ENCODE peak calls at places on chromosome 16, in five cellular contexts. One of them, this sample, is unnamed.

GRCh38 chr16:58085171-58085570 is 44.0 kb downstream of the CFAP20 start:
- DNase-seq in GM23248: no peak
- DNase-seq in adrenal gland: no peak
- DNase-seq in heart right ventricle: no peak
- DNase-seq in PC-9: no peak
- DNase-seq in this sample: no peak

GRCh38 chr16:58684001-58684353 is 593 bp downstream of the SLC38A7 start:
- DNase-seq in GM23248: peak
- DNase-seq in adrenal gland: peak
- DNase-seq in heart right ventricle: no peak
- DNase-seq in PC-9: peak
- DNase-seq in this sample: no peak

GRCh38 chr16:54672500-54672899 is 258.2 kb upstream of the IRX5 start:
- DNase-seq in GM23248: no peak
- DNase-seq in adrenal gland: no peak
- DNase-seq in heart right ventricle: no peak
- DNase-seq in PC-9: no peak
- DNase-seq in this sample: no peak

GRCh38 chr16:50165473-50165872 is 12.4 kb downstream of the TENT4B start:
- DNase-seq in GM23248: no peak
- DNase-seq in adrenal gland: no peak
- DNase-seq in heart right ventricle: no peak
- DNase-seq in PC-9: no peak
- DNase-seq in this sample: no peak

GRCh38 chr16:57279780-57280638 is 4.5 kb downstream of the PLLP start:
- DNase-seq in GM23248: no peak
- DNase-seq in adrenal gland: no peak
- DNase-seq in heart right ventricle: no peak
- DNase-seq in PC-9: peak
- DNase-seq in this sample: peak

GRCh38 chr16:10760863-10761262 is 17.2 kb downstream of the NUBP1 start:
- DNase-seq in GM23248: no peak
- DNase-seq in adrenal gland: no peak
- DNase-seq in heart right ventricle: no peak
- DNase-seq in PC-9: no peak
- DNase-seq in this sample: no peak

GRCh38 chr16:86965331-86965730 is 351.9 kb downstream of the C16orf95 start:
- DNase-seq in GM23248: no peak
- DNase-seq in adrenal gland: no peak
- DNase-seq in heart right ventricle: no peak
- DNase-seq in PC-9: no peak
- DNase-seq in this sample: no peak

GRCh38 chr16:50160495-50161164 is 7.5 kb downstream of the TENT4B start:
- DNase-seq in GM23248: peak
- DNase-seq in adrenal gland: no peak
- DNase-seq in heart right ventricle: no peak
- DNase-seq in PC-9: no peak
- DNase-seq in this sample: no peak

GRCh38 chr16:79053577-79053976 is 547.0 kb downstream of the MAF start:
- DNase-seq in GM23248: no peak
- DNase-seq in adrenal gland: no peak
- DNase-seq in heart right ventricle: no peak
- DNase-seq in PC-9: no peak
- DNase-seq in this sample: no peak

GRCh38 chr16:51540259-51540658 is 389.2 kb upstream of the SALL1 start:
- DNase-seq in GM23248: peak
- DNase-seq in adrenal gland: no peak
- DNase-seq in heart right ventricle: no peak
- DNase-seq in PC-9: no peak
- DNase-seq in this sample: no peak

DNA sequence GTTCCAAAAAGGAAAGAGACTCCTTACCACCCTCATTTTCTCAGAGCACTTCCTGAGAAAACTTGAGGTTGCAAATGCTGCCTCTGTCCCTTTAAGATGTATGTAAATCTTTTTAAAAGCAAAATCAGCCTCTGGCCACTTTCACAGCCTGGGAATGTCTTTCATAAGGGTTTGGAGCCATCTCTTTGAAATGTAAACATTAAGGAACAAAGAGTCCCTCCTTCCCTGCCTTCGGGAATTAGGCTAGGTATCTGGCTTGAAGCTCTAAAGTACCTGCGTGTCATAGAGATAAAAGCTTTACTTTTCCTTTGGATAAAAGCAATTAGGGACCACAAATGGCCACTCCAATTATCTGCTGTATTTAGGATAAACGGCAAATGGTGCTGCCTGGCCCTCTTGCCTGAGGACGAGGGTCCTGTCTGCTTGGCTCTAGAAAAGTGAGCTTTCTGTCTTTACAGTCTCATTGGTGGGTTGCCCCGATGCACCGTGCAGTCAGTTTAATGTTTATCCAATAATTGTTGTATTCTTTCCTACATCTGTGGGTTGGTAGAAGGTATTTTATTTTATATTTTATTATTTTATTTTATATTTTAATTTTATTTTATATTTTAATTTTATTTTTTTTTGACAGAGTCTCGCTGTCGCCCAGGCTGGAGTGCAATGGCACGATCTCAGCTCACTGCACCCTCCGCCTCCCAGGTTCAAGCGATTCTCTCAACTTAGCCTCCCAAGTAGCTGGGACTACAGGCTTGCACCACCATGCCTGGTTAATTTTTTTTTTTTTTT is 23.9 kb downstream of the NLRC3 start:
- DNase-seq in GM23248: no peak
- DNase-seq in adrenal gland: no peak
- DNase-seq in heart right ventricle: no peak
- DNase-seq in PC-9: no peak
- DNase-seq in this sample: no peak
- H3K4me3 ChIP-seq in GM23248: no peak
- H3K4me3 ChIP-seq in adrenal gland: no peak
- H3K4me3 ChIP-seq in heart right ventricle: no peak
- H3K4me3 ChIP-seq in PC-9: no peak
- H3K4me3 ChIP-seq in this sample: no peak

GRCh38 chr16:74462361-74462760 is 41.1 kb upstream of the CLEC18B start:
- DNase-seq in GM23248: peak
- DNase-seq in adrenal gland: no peak
- DNase-seq in heart right ventricle: no peak
- DNase-seq in PC-9: no peak
- DNase-seq in this sample: no peak

GRCh38 chr16:74465851-74466685 is 44.8 kb upstream of the CLEC18B start:
- DNase-seq in GM23248: no peak
- DNase-seq in adrenal gland: no peak
- DNase-seq in heart right ventricle: no peak
- DNase-seq in PC-9: no peak
- DNase-seq in this sample: peak

GRCh38 chr16:74465281-74465680 is 44.0 kb upstream of the CLEC18B start:
- DNase-seq in GM23248: no peak
- DNase-seq in adrenal gland: no peak
- DNase-seq in heart right ventricle: no peak
- DNase-seq in PC-9: no peak
- DNase-seq in this sample: no peak

GRCh38 chr16:74461826-74462225 is 40.5 kb upstream of the CLEC18B start:
- DNase-seq in GM23248: no peak
- DNase-seq in adrenal gland: no peak
- DNase-seq in heart right ventricle: no peak
- DNase-seq in PC-9: no peak
- DNase-seq in this sample: no peak

GRCh38 chr16:74463888-74464287 is 42.6 kb upstream of the CLEC18B start:
- DNase-seq in GM23248: no peak
- DNase-seq in adrenal gland: no peak
- DNase-seq in heart right ventricle: no peak
- DNase-seq in PC-9: no peak
- DNase-seq in this sample: no peak
- H3K4me3 ChIP-seq in GM23248: no peak
- H3K4me3 ChIP-seq in adrenal gland: no peak
- H3K4me3 ChIP-seq in heart right ventricle: no peak
- H3K4me3 ChIP-seq in PC-9: no peak
- H3K4me3 ChIP-seq in this sample: no peak

DNA sequence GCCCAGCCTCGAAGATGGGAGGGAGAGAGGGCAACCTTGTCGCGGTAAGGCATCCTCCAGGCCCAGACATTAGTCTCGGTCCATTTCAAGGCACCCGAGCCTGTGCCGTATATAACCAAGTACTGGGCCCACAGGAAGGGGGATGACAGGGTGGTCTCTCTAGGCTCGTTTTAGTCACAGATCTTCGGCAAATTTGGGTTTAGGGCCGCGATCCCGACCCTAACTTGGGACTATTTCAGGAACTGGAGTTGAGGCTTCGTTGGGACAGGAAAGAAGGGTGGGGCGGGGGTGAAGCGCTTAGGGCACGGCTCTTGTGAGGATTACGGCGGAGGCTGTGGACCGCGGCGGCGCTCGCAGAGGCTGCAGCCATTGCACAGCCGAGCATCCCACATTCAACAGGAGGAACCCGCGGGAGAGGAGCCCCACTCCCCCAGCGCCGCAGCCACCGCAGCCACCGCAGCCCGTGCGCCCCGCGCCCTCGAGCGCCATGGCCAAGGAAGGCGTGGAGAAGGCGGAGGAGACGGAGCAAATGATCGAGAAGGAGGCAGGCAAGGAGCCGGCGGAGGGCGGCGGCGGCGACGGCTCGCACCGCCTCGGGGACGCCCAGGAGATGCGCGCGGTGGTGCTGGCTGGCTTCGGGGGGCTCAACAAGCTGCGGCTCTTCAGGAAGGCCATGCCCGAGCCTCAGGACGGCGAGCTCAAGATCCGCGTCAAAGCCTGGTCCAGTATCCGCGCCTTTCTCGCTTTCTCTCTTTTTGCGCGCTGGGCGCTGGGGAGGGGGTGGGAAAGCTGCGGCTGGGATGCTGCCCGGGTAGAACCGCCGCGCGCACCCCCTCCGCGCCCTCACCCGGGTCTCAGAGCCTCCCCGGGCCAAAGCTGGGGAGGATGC is at the start of gene VAT1L:
- DNase-seq in GM23248: peak
- DNase-seq in adrenal gland: peak
- DNase-seq in heart right ventricle: peak
- DNase-seq in PC-9: no peak
- DNase-seq in this sample: peak
- H3K4me3 ChIP-seq in GM23248: peak
- H3K4me3 ChIP-seq in adrenal gland: peak
- H3K4me3 ChIP-seq in heart right ventricle: peak
- H3K4me3 ChIP-seq in PC-9: no peak
- H3K4me3 ChIP-seq in this sample: peak

DNA sequence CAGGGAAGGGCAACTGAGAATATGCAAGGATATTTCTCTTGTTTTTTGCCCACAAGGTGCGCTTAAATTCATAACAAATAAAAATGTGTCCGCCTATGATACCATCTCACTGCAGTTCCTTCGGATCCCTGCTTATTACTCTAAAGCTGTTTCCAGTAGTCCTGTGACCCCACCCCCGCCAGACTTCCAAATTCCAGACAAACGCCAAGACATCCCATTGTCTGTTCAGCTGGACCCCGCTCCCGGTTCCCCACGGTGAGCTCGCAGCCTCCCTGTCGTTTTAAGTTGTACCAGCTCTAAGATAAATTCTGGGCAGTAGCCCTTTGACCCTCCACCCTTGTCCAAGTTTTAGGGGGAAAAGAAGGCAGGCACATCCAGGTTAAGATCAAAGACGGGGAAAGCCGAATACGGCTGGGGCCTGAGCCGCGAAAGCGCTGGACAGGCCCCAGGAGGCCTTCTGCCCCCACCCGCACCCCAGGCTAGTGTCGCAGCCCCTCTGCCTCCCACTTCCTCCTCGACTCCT is 614 bp downstream of the ARL6IP1 start:
- DNase-seq in GM23248: peak
- DNase-seq in adrenal gland: peak
- DNase-seq in heart right ventricle: no peak
- DNase-seq in PC-9: no peak
- DNase-seq in this sample: no peak
- H3K4me3 ChIP-seq in GM23248: peak
- H3K4me3 ChIP-seq in adrenal gland: peak
- H3K4me3 ChIP-seq in heart right ventricle: peak
- H3K4me3 ChIP-seq in PC-9: peak
- H3K4me3 ChIP-seq in this sample: peak

DNA sequence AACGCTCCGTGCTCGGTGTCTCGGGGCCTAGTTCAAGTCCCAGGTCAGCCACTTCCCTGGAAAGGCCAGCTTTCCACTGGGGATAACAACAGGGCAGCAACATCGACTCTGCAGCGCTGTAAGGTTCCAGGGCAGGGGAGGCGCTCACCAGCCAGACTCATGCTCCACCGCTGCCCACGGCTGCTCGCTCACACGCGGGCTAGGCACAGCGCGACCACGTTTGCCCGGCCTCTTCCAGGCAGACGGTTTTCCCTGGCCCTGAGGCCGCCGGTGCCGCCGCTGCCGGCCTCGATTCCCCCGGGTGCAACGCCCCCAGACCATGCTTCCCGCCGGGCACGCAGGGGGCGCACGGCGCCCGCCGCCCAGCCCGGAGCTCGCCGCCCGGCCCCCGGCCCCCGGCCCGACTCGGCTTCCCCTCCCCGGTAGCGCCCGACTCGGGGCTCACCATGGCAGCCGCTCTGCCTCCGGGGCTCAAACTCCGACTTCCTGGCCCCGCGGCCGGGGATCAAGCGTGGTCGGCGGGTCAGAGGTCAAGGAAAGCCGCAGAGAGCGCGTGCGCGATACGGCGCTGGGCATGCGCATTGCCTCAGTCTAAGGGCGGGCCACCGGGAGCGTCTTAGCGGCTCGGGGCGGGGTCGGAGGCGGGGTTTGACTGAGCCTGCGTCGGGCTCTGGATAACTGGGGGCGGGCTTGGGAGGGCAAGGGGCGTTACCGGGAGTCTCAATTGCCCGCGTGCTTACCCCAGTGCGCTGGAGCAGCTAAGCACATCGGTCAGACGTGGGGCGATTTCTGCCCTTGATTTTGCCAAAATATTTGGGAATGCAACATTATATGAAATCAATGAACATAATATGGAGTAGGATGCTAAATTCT is at the start of gene PAM16:
- DNase-seq in GM23248: peak
- DNase-seq in adrenal gland: peak
- DNase-seq in heart right ventricle: peak
- DNase-seq in PC-9: peak
- DNase-seq in this sample: peak
- H3K4me3 ChIP-seq in GM23248: peak
- H3K4me3 ChIP-seq in adrenal gland: peak
- H3K4me3 ChIP-seq in heart right ventricle: peak
- H3K4me3 ChIP-seq in PC-9: peak
- H3K4me3 ChIP-seq in this sample: peak

GRCh38 chr16:89191901-89192184 is 8.5 kb downstream of the SLC22A31 start:
- DNase-seq in GM23248: no peak
- DNase-seq in adrenal gland: no peak
- DNase-seq in heart right ventricle: no peak
- DNase-seq in PC-9: no peak
- DNase-seq in this sample: no peak
- H3K4me3 ChIP-seq in GM23248: peak
- H3K4me3 ChIP-seq in adrenal gland: peak
- H3K4me3 ChIP-seq in heart right ventricle: peak
- H3K4me3 ChIP-seq in PC-9: no peak
- H3K4me3 ChIP-seq in this sample: peak

DNA sequence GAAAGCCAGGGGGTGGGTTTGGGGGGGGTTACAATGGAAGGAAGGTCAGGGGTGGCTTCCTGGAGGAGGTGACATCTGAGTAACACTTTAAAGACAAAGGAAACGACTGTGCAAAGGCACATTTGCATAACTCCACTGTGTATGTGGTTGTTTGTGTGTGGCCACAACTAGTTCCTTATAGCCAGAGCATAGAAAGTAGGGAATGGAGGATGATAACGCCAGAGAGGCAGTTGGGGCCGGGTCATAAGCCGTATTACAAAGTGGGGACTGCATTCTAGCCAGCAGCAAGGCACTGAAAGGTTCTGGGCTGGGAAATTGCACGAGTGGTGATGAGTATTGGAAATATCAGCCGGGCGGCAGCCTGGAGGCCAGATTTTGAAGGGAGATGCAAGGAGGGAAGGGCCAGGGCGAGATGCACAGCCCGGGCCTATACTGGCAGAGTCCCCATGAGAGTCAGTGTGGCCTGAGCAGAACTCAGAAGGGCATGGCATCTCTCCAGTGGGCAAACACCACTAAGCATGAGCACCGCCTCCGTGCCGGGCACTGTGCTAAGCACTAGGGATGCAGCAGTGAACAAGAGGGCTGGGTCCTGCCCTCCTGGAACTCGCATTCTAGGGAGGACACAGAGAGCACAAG is 33.6 kb downstream of the TK2 start:
- DNase-seq in GM23248: peak
- DNase-seq in adrenal gland: no peak
- DNase-seq in heart right ventricle: no peak
- DNase-seq in PC-9: no peak
- DNase-seq in this sample: no peak
- H3K4me3 ChIP-seq in GM23248: no peak
- H3K4me3 ChIP-seq in adrenal gland: no peak
- H3K4me3 ChIP-seq in heart right ventricle: no peak
- H3K4me3 ChIP-seq in PC-9: no peak
- H3K4me3 ChIP-seq in this sample: no peak

This sample was measured in right cardiac atrium.